ENCODE peak calls at places on chromosomes 16 and 17, in eight cellular contexts. H is GM20000, D is glutamatergic neuron, F is transverse colon, E is GM23338, B is lower leg skin, J is adrenal gland, V is mucosa of descending colon. X is an unnamed sample.

GRCh38 chr17:68613739-68614298 is 12.7 kb upstream of the FAM20A start:
- DNase-seq in H (peak), D (peak), F (no peak), E (peak), B (no peak), J (peak), V (no peak), X (no peak)

GRCh38 chr17:28725660-28726395 is at the start of gene TLCD1:
- DNase-seq in H (peak), D (peak), F (peak), E (peak), B (peak), J (peak), V (peak), X (peak)

GRCh38 chr17:50280801-50281441 is 6.7 kb downstream of the TMEM92 start:
- DNase-seq in H (no peak), D (no peak), F (no peak), E (no peak), B (no peak), J (no peak), V (no peak), X (no peak)

GRCh38 chr17:41212524-41213169 is 13.8 kb upstream of the KRTAP9-2 start:
- DNase-seq in H (no peak), D (peak), F (no peak), E (no peak), B (no peak), J (no peak), V (peak), X (no peak)

GRCh38 chr16:4654946-4655590 is 30.4 kb downstream of the MGRN1 start:
- DNase-seq in H (no peak), D (no peak), F (no peak), E (no peak), B (no peak), J (no peak), V (no peak), X (no peak)

GRCh38 chr16:7025616-7026190 is 306.9 kb upstream of the RBFOX1 start:
- DNase-seq in H (peak), D (peak), F (peak), E (peak), B (peak), J (peak), V (peak), X (no peak)

GRCh38 chr16:67169642-67170167 is 633 bp upstream of the NOL3 start:
- DNase-seq in H (peak), D (peak), F (peak), E (peak), B (no peak), J (no peak), V (peak), X (no peak)

GRCh38 chr17:77847211-77848085 is 111.1 kb upstream of the TNRC6C start:
- DNase-seq in H (no peak), D (no peak), F (no peak), E (no peak), B (no peak), J (no peak), V (no peak), X (no peak)

GRCh38 chr16:77823067-77823466 is 34.7 kb downstream of the VAT1L start:
- DNase-seq in H (no peak), D (no peak), F (no peak), E (no peak), B (no peak), J (no peak), V (no peak), X (no peak)

GRCh38 chr17:49779730-49780220 is 8.7 kb upstream of the KAT7 start:
- DNase-seq in H (peak), D (no peak), F (peak), E (peak), B (no peak), J (peak), V (no peak), X (no peak)

GRCh38 chr17:42818379-42818778 is 5.7 kb downstream of the BECN1 start:
- DNase-seq in H (no peak), D (no peak), F (no peak), E (no peak), B (no peak), J (no peak), V (no peak), X (no peak)

GRCh38 chr17:48441231-48441711 is 11.3 kb upstream of the SKAP1 start:
- DNase-seq in H (peak), D (no peak), F (no peak), E (no peak), B (no peak), J (no peak), V (no peak), X (no peak)

GRCh38 chr17:17416007-17416399 is 60.8 kb upstream of the MED9 start:
- DNase-seq in H (peak), D (no peak), F (no peak), E (peak), B (no peak), J (no peak), V (no peak), X (no peak)

GRCh38 chr16:81600275-81600674 is 155.7 kb downstream of the CMIP start:
- DNase-seq in H (no peak), D (no peak), F (no peak), E (no peak), B (no peak), J (no peak), V (no peak), X (no peak)

GRCh38 chr17:57393368-57393767 is 137.0 kb downstream of the MSI2 start:
- DNase-seq in H (no peak), D (no peak), F (no peak), E (no peak), B (no peak), J (no peak), V (no peak), X (no peak)

GRCh38 chr17:5500247-5500803 is 14.0 kb downstream of the MIS12 start:
- DNase-seq in H (peak), D (no peak), F (no peak), E (no peak), B (no peak), J (no peak), V (no peak), X (no peak)

GRCh38 chr16:11314309-11314894 is 30.9 kb upstream of the RMI2 start:
- DNase-seq in H (no peak), D (no peak), F (no peak), E (no peak), B (no peak), J (no peak), V (no peak), X (no peak)

GRCh38 chr16:70018254-70018653 is 67.1 kb downstream of the CLEC18A start:
- DNase-seq in H (peak), D (no peak), F (peak), E (peak), B (no peak), J (no peak), V (no peak), X (no peak)

GRCh38 chr16:72400257-72401078 is 228.5 kb upstream of the PMFBP1 start:
- DNase-seq in H (peak), D (no peak), F (peak), E (peak), B (peak), J (peak), V (no peak), X (no peak)

GRCh38 chr16:19898924-19899604 is 14.4 kb upstream of the GPRC5B start:
- DNase-seq in H (peak), D (peak), F (peak), E (peak), B (peak), J (peak), V (no peak), X (no peak)

GRCh38 chr17:79925242-79925957 is 86.2 kb upstream of the CBX4 start:
- DNase-seq in H (no peak), D (no peak), F (peak), E (peak), B (no peak), J (peak), V (peak), X (peak)

GRCh38 chr16:67210069-67210937 is 11.4 kb downstream of the ELMO3 start:
- DNase-seq in H (no peak), D (no peak), F (no peak), E (peak), B (no peak), J (no peak), V (no peak), X (no peak)

GRCh38 chr16:50858376-50858775 is 116.5 kb downstream of the CYLD start:
- DNase-seq in H (no peak), D (no peak), F (no peak), E (no peak), B (no peak), J (no peak), V (no peak), X (peak)

GRCh38 chr16:54216268-54217187 is 70.1 kb downstream of the IRX3 start:
- DNase-seq in H (no peak), D (no peak), F (no peak), E (no peak), B (peak), J (no peak), V (no peak), X (no peak)

GRCh38 chr17:74274703-74275340 is 788 bp downstream of the DNAI2 start:
- DNase-seq in H (no peak), D (no peak), F (no peak), E (no peak), B (no peak), J (no peak), V (no peak), X (no peak)

GRCh38 chr16:55651841-55652824 is 3.7 kb upstream of the SLC6A2 start:
- DNase-seq in H (no peak), D (peak), F (no peak), E (no peak), B (no peak), J (no peak), V (no peak), X (no peak)

GRCh38 chr17:79835953-79836951 is 3.0 kb downstream of the CBX4 start:
- DNase-seq in H (no peak), D (peak), F (peak), E (peak), B (peak), J (no peak), V (peak), X (no peak)

GRCh38 chr16:68985855-68986254 is 119.6 kb upstream of the HAS3 start:
- DNase-seq in H (no peak), D (no peak), F (no peak), E (no peak), B (no peak), J (peak), V (no peak), X (no peak)

GRCh38 chr17:34015253-34015652 is 239.8 kb upstream of the CCL2 start:
- DNase-seq in H (no peak), D (no peak), F (no peak), E (no peak), B (no peak), J (no peak), V (no peak), X (peak)

GRCh38 chr17:19652595-19652994 is 4.0 kb downstream of the ALDH3A2 start:
- DNase-seq in H (no peak), D (no peak), F (no peak), E (no peak), B (no peak), J (no peak), V (no peak), X (peak)

GRCh38 chr16:70749006-70749678 is 51.8 kb downstream of the VAC14 start:
- DNase-seq in H (no peak), D (no peak), F (peak), E (no peak), B (no peak), J (no peak), V (peak), X (no peak)

GRCh38 chr17:18314059-18314730 is 599 bp downstream of the TOP3A start:
- DNase-seq in H (no peak), D (no peak), F (no peak), E (no peak), B (no peak), J (no peak), V (no peak), X (no peak)

GRCh38 chr17:78935419-78936323 is 10.5 kb upstream of the TIMP2 start:
- DNase-seq in H (no peak), D (no peak), F (peak), E (no peak), B (peak), J (peak), V (no peak), X (peak)

GRCh38 chr17:56633681-56634080 is 40.2 kb downstream of the NOG start:
- DNase-seq in H (no peak), D (no peak), F (no peak), E (no peak), B (no peak), J (no peak), V (no peak), X (no peak)

GRCh38 chr17:81069084-81069645 is 34.2 kb downstream of the BAIAP2 start:
- DNase-seq in H (no peak), D (no peak), F (no peak), E (no peak), B (no peak), J (no peak), V (no peak), X (no peak)

GRCh38 chr16:27248036-27248435 is 20.5 kb downstream of the NSMCE1 start:
- DNase-seq in H (no peak), D (no peak), F (no peak), E (no peak), B (no peak), J (no peak), V (no peak), X (no peak)

GRCh38 chr17:12438813-12439586 is 226.7 kb upstream of the MYOCD start:
- DNase-seq in H (no peak), D (no peak), F (no peak), E (no peak), B (no peak), J (no peak), V (no peak), X (no peak)

GRCh38 chr17:20925091-20925490 is 117.7 kb downstream of the USP22 start:
- DNase-seq in H (no peak), D (no peak), F (no peak), E (no peak), B (no peak), J (no peak), V (no peak), X (no peak)

GRCh38 chr17:40097087-40097486 is 3.3 kb downstream of the NR1D1 start:
- DNase-seq in H (no peak), D (no peak), F (no peak), E (no peak), B (peak), J (no peak), V (no peak), X (no peak)

GRCh38 chr17:31517524-31517923 is 126.0 kb downstream of the RAB11FIP4 start:
- DNase-seq in H (no peak), D (peak), F (no peak), E (peak), B (no peak), J (no peak), V (no peak), X (no peak)
- TF ChIP-seq CTCF in H (peak), D (no peak), F (no peak), E (peak), B (no peak), J (no peak), V (no peak), X (peak)

GRCh38 chr17:62653002-62653830 is 25.7 kb downstream of the MRC2 start:
- DNase-seq in H (peak), D (peak), F (peak), E (peak), B (no peak), J (peak), V (peak), X (no peak)
- TF ChIP-seq CTCF in H (no peak), D (no peak), F (no peak), E (no peak), B (no peak), J (no peak), V (no peak), X (peak)

GRCh38 chr17:75896360-75897075 is at the start of gene TRIM65:
- DNase-seq in H (peak), D (peak), F (peak), E (peak), B (peak), J (peak), V (peak), X (peak)
- TF ChIP-seq CTCF in H (peak), D (no peak), F (peak), E (no peak), B (no peak), J (no peak), V (peak), X (peak)

GRCh38 chr17:37413875-37414519 is 7.3 kb downstream of the TADA2A start:
- DNase-seq in H (no peak), D (no peak), F (no peak), E (peak), B (no peak), J (no peak), V (no peak), X (no peak)
- TF ChIP-seq CTCF in H (no peak), D (peak), F (no peak), E (no peak), B (no peak), J (no peak), V (no peak), X (peak)

GRCh38 chr16:74673876-74674275 is 7.2 kb upstream of the RFWD3 start:
- DNase-seq in H (no peak), D (no peak), F (no peak), E (no peak), B (no peak), J (no peak), V (no peak), X (no peak)
- TF ChIP-seq CTCF in H (no peak), D (no peak), F (no peak), E (no peak), B (no peak), J (no peak), V (no peak), X (no peak)

DNA sequence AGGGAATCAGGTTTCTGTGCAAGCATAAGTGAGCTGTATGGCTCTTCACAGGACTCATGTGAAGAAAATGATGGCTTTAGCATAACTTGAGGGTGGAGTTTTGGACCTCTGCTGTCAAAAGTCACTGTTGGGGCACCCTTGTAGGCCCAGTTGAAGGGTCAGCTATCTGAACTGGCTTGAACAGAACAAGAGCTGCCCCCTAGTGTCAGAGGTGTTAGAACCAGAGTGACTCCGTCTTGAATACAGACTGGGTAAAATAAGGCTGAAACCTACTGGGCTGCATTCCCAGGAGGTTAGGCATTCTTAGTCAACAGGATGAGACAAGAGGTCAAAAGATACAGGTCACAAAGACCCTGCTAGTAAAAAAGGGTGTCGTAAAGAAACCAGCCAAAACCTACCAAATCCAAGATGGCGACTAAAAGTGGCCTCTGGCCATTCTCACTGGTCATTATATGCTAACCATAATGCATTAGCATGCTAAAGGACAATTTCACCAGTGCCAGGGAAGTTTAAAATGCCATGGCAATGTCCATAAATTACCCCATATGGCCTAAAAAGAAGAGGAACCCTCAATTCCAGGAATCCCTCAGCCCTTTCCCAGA is 484.0 kb upstream of the ERCC4 start:
- DNase-seq in H (no peak), D (no peak), F (no peak), E (peak), B (no peak), J (no peak), V (no peak), X (no peak)
- TF ChIP-seq CTCF in H (no peak), D (no peak), F (no peak), E (peak), B (no peak), J (no peak), V (no peak), X (no peak)

GRCh38 chr17:62627219-62627903 is at the start of gene MRC2:
- DNase-seq in H (peak), D (peak), F (peak), E (peak), B (no peak), J (no peak), V (peak), X (peak)

GRCh38 chr17:62625870-62626200 is 1.6 kb upstream of the MRC2 start:
- DNase-seq in H (no peak), D (no peak), F (no peak), E (no peak), B (no peak), J (no peak), V (no peak), X (no peak)

GRCh38 chr17:62627904-62628603 is 584 bp downstream of the MRC2 start:
- DNase-seq in H (peak), D (no peak), F (peak), E (peak), B (no peak), J (no peak), V (no peak), X (no peak)

GRCh38 chr17:62625184-62625869 is 2.1 kb upstream of the MRC2 start:
- DNase-seq in H (no peak), D (no peak), F (no peak), E (no peak), B (no peak), J (no peak), V (no peak), X (no peak)

DNA sequence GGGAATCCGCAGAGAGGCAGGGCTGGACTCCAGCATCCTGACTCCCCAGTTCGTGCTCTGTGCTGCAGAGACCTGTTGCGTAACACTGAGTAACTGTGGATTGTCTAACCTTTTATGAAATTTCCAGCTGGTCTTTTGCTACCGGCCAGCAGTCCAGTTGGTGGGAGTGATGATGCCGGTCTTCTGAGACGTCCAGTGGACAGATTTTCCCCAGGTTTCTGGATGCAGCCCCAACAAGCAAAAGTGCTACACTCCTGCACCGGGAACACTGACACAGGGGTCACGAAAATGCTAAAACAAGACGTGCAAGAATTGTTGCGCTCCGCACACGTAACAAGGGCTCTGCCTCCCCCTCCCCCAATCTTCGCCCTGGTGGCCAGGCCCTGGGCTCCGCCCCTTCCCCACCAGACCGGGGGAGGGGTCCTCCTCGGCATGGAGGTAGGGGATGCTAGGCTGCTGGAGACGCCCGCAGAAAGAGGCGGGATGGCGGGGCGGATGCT is 701 bp upstream of the MRC2 start:
- DNase-seq in H (no peak), D (peak), F (no peak), E (peak), B (peak), J (no peak), V (no peak), X (no peak)
- TF ChIP-seq CTCF in H (no peak), D (no peak), F (no peak), E (no peak), B (no peak), J (no peak), V (no peak), X (no peak)

GRCh38 chr16:3266873-3267537 is 10.6 kb upstream of the MEFV start:
- DNase-seq in H (no peak), D (no peak), F (no peak), E (peak), B (no peak), J (peak), V (no peak), X (no peak)
- TF ChIP-seq CTCF in H (no peak), D (peak), F (peak), E (peak), B (no peak), J (peak), V (peak), X (peak)

GRCh38 chr17:38333635-38334295 is 10.0 kb downstream of the GPR179 start:
- DNase-seq in H (peak), D (peak), F (peak), E (peak), B (no peak), J (no peak), V (no peak), X (no peak)
- TF ChIP-seq CTCF in H (peak), D (peak), F (peak), E (peak), B (no peak), J (peak), V (no peak), X (peak)

X was measured in osteocyte.